ENCODE peak calls at places on chromosome 1, in nine cellular contexts. U is ovary, V is thyroid gland, L is breast epithelium, Z is tibial nerve, Q is uterus, I is HCT116, R is A549, G is esophagus muscularis mucosa. X is an unnamed sample. For H3K4me1, the result is how much of the 10 kb centered on the place peaks cover.

GRCh38 chr1:160205242-160205973 is at the start of gene PEA15:
- DNase-seq in L (peak), V (peak), G (no peak), U (peak), R (peak), I (peak), Z (peak), Q (peak), X (peak)

GRCh38 chr1:221470000-221470698 is 271.7 kb downstream of the DUSP10 start:
- DNase-seq in Z (no peak), L (no peak), U (no peak), V (no peak), G (no peak), R (no peak), Q (no peak), I (no peak), X (no peak)

GRCh38 chr1:158035976-158036583 is 42.6 kb downstream of the KIRREL1 start:
- DNase-seq in Z (no peak), L (no peak), V (peak), G (no peak), U (peak), Q (peak), R (no peak), I (peak), X (peak)

GRCh38 chr1:150146853-150147542 is 2.7 kb upstream of the PLEKHO1 start:
- DNase-seq in V (no peak), G (no peak), U (no peak), I (no peak), Z (no peak), R (no peak), L (no peak), Q (no peak), X (no peak)

GRCh38 chr1:8625981-8626898 is 191.2 kb downstream of the RERE start:
- DNase-seq in R (no peak), U (no peak), I (peak), L (no peak), Q (no peak), Z (no peak), V (no peak), G (no peak), X (no peak)

GRCh38 chr1:1006305-1007159 is 6.6 kb upstream of the HES4 start:
- DNase-seq in G (no peak), Z (no peak), Q (peak), U (peak), R (no peak), I (peak), V (no peak), L (no peak), X (peak)

GRCh38 chr1:48772221-48772620 is 4.5 kb downstream of the BEND5 start:
- DNase-seq in Z (no peak), U (no peak), Q (no peak), G (peak), L (no peak), I (no peak), R (no peak), V (no peak), X (no peak)

GRCh38 chr1:239814306-239814881 is 277.3 kb upstream of the FMN2 start:
- DNase-seq in Z (no peak), R (peak), I (no peak), U (peak), V (no peak), L (no peak), G (no peak), Q (peak), X (no peak)

GRCh38 chr1:191022856-191023255 is 545.2 kb upstream of the BRINP3 start:
- DNase-seq in V (no peak), L (no peak), I (no peak), Q (no peak), G (no peak), R (no peak), U (no peak), Z (no peak), X (no peak)

GRCh38 chr1:39671793-39672550 is at the start of gene NT5C1A:
- DNase-seq in L (no peak), Z (no peak), Q (no peak), V (peak), R (peak), I (no peak), G (no peak), U (peak), X (peak)

GRCh38 chr1:214698589-214698988 is 95.6 kb downstream of the CENPF start:
- DNase-seq in V (no peak), U (no peak), G (no peak), I (no peak), Q (no peak), L (no peak), Z (no peak), R (no peak), X (no peak)

GRCh38 chr1:232542633-232543032 is 87.3 kb downstream of the SIPA1L2 start:
- DNase-seq in I (no peak), R (no peak), V (no peak), U (no peak), Q (no peak), L (no peak), Z (no peak), G (no peak), X (no peak)

GRCh38 chr1:242401937-242402336 is 122.6 kb downstream of the PLD5 start:
- DNase-seq in L (no peak), I (no peak), Q (no peak), U (no peak), G (no peak), Z (no peak), R (no peak), V (no peak), X (no peak)

GRCh38 chr1:226763741-226764264 is 24.7 kb upstream of the ITPKB start:
- DNase-seq in V (no peak), Z (no peak), Q (peak), G (no peak), I (no peak), R (peak), L (no peak), U (no peak), X (no peak)

GRCh38 chr1:218259800-218260199 is 25.3 kb upstream of the RRP15 start:
- DNase-seq in V (no peak), Q (no peak), R (peak), Z (no peak), I (peak), L (no peak), U (no peak), G (no peak), X (no peak)

GRCh38 chr1:47262787-47263413 is 30.9 kb upstream of the TAL1 start:
- DNase-seq in V (peak), L (no peak), Z (no peak), U (no peak), G (no peak), I (peak), R (peak), Q (no peak), X (peak)

GRCh38 chr1:206551985-206552325 is 44.6 kb downstream of the RASSF5 start:
- DNase-seq in I (no peak), Q (no peak), U (no peak), L (no peak), G (no peak), R (no peak), Z (no peak), V (no peak), X (no peak)

GRCh38 chr1:3652538-3653285 is 396 bp downstream of the TP73 start:
- DNase-seq in L (no peak), U (no peak), Z (no peak), G (no peak), Q (no peak), R (no peak), I (peak), V (no peak), X (no peak)

GRCh38 chr1:216390956-216391355 is 32.3 kb downstream of the USH2A start:
- DNase-seq in Z (no peak), V (no peak), U (no peak), R (no peak), Q (no peak), L (no peak), G (no peak), I (no peak), X (no peak)

GRCh38 chr1:203120325-203121138 is 7.0 kb upstream of the ADORA1 start:
- DNase-seq in I (no peak), G (peak), V (no peak), Q (no peak), U (no peak), Z (no peak), R (no peak), L (no peak), X (no peak)

GRCh38 chr1:203121186-203122015 is 6.1 kb upstream of the ADORA1 start:
- DNase-seq in Q (no peak), I (no peak), Z (no peak), G (no peak), R (no peak), L (no peak), U (no peak), V (no peak), X (no peak)

GRCh38 chr1:203116048-203116810 is 11.3 kb upstream of the ADORA1 start:
- DNase-seq in Z (no peak), I (no peak), U (no peak), Q (no peak), L (no peak), V (no peak), G (peak), R (no peak), X (no peak)

GRCh38 chr1:203114202-203114601 is 13.3 kb upstream of the ADORA1 start:
- DNase-seq in G (peak), Q (no peak), R (no peak), U (no peak), V (no peak), L (no peak), I (no peak), Z (no peak), X (no peak)

DNA sequence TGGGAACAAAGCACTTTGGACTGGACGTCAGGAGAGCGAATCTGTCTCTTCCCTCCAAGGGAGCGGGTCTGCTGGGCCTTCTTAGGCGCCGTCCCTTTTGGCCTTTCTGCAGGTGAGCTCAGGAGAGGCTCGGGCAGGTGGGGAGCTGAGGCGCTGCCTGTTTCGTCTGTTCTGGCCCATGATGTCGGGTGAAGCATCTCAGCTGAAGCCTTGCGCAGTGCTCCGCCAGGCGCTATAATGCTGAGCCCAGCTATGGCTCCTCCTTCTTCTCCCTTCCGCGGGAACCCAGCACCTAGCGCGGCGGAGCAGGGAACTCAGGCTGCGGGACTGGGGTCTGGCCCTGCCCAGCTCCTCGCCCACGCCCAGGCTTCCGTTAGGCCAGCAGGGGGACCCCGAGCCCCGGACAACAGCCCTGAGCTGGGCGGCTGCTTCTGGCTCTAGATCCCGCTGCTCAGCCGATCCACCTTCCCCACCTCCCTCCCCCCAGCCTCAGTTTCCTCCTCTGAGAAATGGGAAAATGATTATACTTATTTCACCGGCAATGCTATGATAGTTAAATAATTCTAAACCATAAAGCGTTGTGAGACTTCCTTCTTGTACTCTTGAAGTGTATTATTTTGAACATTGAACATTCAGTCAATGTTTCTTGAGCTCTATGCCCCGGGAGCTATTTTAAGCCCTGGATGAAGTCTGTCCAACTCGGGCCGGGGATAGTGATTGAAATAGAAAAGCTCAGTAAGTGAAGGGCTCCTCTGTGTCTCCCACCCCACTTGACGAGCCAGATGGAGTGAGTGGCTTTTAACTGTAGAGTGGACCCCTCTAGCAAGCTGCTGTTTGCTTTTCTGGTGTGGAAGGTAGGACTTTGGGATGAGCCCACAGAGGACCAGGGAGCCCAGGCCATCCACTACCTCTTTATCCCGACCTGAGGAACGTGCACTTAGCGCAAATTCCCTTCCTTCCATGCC is 9.6 kb upstream of the ADORA1 start:
- DNase-seq in V (peak), U (peak), I (peak), Q (peak), L (no peak), Z (peak), R (peak), G (peak), X (peak)
- H3K4me3 ChIP-seq in V (no peak), U (no peak), I (no peak), Q (no peak), L (no peak), Z (no peak), R (no peak), G (no peak), X (no peak)

GRCh38 chr1:228042508-228042907 is 35.7 kb downstream of the WNT3A start:
- DNase-seq in I (no peak), V (no peak), Z (no peak), G (no peak), Q (no peak), U (no peak), L (no peak), R (no peak), X (no peak)
- TF ChIP-seq POLR2A in I (no peak), V (no peak), Z (no peak), G (no peak), Q (no peak), U (no peak), L (no peak), R (no peak), X (no peak)

DNA sequence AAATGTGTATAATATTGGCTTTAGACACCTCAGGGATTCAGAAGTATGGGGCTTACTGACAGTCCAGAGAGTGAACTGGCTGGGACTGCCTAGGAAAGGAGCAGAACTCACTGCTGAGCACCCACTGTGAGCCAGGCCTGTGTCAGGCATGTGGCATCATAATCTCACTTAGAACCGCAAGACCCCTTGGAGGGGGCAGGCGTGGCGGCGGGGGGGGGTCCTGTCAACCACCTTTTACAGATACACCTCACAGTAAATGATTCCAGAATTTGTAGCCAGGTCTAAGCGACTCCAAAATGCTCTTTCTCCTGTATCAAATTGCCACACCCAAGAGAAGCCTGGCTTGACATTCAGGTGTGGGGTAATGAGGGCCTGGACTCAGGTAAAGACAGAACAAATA is 235.5 kb downstream of the KCNH1 start:
- DNase-seq in U (no peak), Z (no peak), I (no peak), L (no peak), R (no peak), G (peak), Q (no peak), V (no peak), X (no peak)
- H3K4me1 ChIP-seq in U (under half), Z (under half), I (under half), L (under half), R (under half), G (under half), Q (under half), V (under half), X (under half)

GRCh38 chr1:209937996-209938959 is at the start of gene SYT14:
- DNase-seq in R (peak), G (no peak), U (no peak), Z (no peak), Q (no peak), V (peak), I (no peak), L (no peak), X (peak)
- H3K4me3 ChIP-seq in R (peak), G (peak), U (no peak), Z (peak), Q (no peak), V (peak), I (no peak), L (no peak), X (no peak)

DNA sequence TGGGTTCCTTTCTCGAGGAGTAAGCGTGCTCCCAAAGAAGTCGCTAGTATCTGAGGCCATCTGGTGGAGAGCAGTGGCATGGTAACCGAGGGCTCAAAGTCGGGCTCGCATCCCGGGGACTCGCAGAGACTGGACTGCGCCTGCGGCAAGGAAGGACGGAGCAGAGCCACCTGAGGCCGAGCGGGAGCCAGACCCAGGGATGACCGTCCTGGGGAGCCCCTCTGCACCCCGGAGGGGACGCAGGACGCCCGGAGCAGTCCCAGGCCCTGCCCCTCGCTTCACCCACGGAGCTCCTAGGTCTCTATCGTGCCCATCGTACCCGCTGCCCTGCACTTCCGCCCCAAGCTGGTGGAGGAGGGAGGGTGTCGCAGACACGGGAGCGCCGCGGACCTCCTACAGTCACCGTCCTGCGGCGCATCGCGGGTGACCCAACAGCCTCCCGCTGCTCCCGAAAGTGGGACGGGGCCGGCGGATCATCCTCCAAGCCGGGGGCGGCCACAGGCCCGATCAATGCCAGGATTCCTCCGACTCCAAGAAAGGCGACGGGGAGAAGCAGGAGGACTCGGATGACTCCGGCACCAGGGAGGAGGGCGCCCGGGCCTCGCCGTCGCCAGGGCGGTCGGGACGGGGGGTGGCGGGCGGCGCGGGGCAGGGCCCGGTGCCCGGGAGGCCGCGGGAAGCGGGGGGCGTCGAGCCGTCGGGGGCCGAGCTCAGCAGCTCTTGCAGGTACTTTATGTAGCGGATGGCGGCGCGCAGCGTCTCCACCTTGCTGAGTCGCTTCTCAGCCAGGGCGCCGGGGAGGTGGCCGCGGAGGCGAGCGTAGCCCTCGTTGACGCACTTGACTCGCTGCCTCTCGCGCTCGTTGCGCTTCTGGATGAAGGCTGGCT is 2.3 kb upstream of the CACNA1S start:
- DNase-seq in Z (peak), U (peak), L (peak), I (peak), G (peak), R (peak), V (peak), Q (peak), X (peak)
- TF ChIP-seq POLR2A in Z (no peak), U (peak), L (no peak), I (peak), G (no peak), R (peak), V (peak), Q (peak), X (peak)

GRCh38 chr1:212035835-212036605 is 472 bp downstream of the DTL start:
- DNase-seq in L (no peak), I (no peak), U (no peak), R (no peak), G (no peak), Z (no peak), V (no peak), Q (no peak), X (no peak)
- H3K4me1 ChIP-seq in L (under half), I (under half), U (under half), R (half or more), G (under half), Z (under half), V (under half), Q (under half), X (under half)

DNA sequence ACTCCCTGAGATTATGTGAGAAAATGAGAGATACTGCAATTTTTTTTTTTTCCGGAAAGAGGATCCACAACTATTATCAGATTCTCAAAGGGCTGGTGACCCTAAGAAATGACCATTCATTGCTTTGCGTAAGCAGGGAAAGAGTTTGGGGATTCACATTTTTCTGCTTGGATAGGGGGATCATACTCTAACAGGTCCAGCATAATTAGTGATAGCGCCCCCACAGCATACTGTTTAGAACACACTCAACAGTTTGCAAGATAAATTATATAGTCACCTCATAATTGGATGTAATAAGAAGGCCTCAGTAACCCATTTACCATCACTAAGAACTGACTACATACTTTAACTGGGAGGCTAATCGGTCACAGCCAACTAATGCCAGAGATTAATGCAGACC is 1.9 kb downstream of the CCT3 start:
- DNase-seq in R (no peak), L (no peak), Z (no peak), U (no peak), G (no peak), I (peak), V (no peak), Q (no peak), X (no peak)
- H3K4me3 ChIP-seq in R (peak), L (no peak), Z (no peak), U (no peak), G (peak), I (peak), V (no peak), Q (no peak), X (no peak)

GRCh38 chr1:193367863-193368262 is 181.4 kb upstream of the B3GALT2 start:
- DNase-seq in R (no peak), Z (no peak), Q (no peak), V (no peak), L (no peak), G (no peak), I (no peak), U (no peak), X (no peak)

GRCh38 chr1:193366764-193367507 is 180.5 kb upstream of the B3GALT2 start:
- DNase-seq in U (no peak), R (no peak), V (no peak), I (no peak), Q (no peak), Z (no peak), L (no peak), G (no peak), X (no peak)

GRCh38 chr1:193372553-193372952 is 186.1 kb upstream of the B3GALT2 start:
- DNase-seq in U (no peak), G (no peak), V (no peak), R (no peak), Q (no peak), L (no peak), I (no peak), Z (no peak), X (no peak)

GRCh38 chr1:193368302-193368701 is 181.9 kb upstream of the B3GALT2 start:
- DNase-seq in Q (no peak), Z (no peak), R (no peak), V (no peak), I (no peak), L (no peak), G (no peak), U (no peak), X (no peak)
- TF ChIP-seq POLR2A in Q (no peak), Z (no peak), R (no peak), V (no peak), I (no peak), L (no peak), G (no peak), U (no peak), X (no peak)

DNA sequence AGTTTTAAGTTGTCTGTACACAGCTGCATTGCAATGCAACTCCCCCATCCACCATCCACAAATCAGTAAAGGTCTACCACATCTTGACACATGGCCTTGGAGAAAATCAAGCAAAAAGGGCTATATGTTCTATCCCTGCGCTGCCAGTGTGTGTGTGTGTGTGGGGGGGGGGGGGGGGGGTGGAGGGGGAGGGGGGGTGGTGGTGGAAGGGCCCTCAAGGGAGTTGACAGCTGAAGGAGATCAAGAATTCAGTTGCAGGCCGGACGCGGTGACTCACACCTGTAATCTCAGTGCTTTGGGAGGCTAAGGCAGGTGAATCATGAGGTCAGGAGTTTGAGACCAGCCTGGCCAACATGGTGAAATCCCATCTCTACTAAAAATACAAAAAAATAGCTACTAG is 37.6 kb upstream of the CLIC4 start:
- DNase-seq in I (peak), Z (no peak), L (no peak), R (no peak), Q (no peak), G (no peak), U (no peak), V (no peak), X (no peak)
- H3K4me1 ChIP-seq in I (half or more), Z (under half), L (under half), R (under half), Q (under half), G (under half), U (under half), V (under half), X (under half)

X was measured in body of pancreas.